ENCODE peak calls at places on chromosome 20, in six cellular contexts. M is activated CD8-positive, alpha-beta T cell treated with anti-CD3 and anti-CD28 coated beads for 36 hours; W is left lobe of liver; K is NCI-H1092 treated with DMSO at 0.1 percent for 48 hours; O is uterus; P is CD8-positive, alpha-beta T cell. J is an unnamed sample.

GRCh38 chr20:46696791-46697279 is 7.6 kb upstream of the TP53RK start:
- DNase-seq in P (no peak), M (no peak), W (no peak), K (no peak), O (no peak), J (no peak)

GRCh38 chr20:45963059-45964011 is 8.7 kb downstream of the ZNF335 start:
- DNase-seq in O (no peak), M (no peak), K (peak), P (no peak), W (no peak), J (no peak)

GRCh38 chr20:4507288-4507719 is 214.4 kb upstream of the PRND start:
- DNase-seq in W (no peak), O (no peak), P (no peak), M (no peak), K (no peak), J (no peak)

GRCh38 chr20:48157970-48158369 is 372.7 kb upstream of the SULF2 start:
- DNase-seq in W (no peak), K (no peak), M (no peak), P (no peak), O (peak), J (no peak)

GRCh38 chr20:25053207-25054132 is 4.5 kb downstream of the ACSS1 start:
- DNase-seq in P (no peak), O (peak), K (no peak), M (no peak), W (peak), J (no peak)

GRCh38 chr20:51164732-51165530 is 142.0 kb upstream of the KCNG1 start:
- DNase-seq in O (no peak), W (peak), P (no peak), M (no peak), K (no peak), J (no peak)

GRCh38 chr20:39823239-39823638 is 861.1 kb downstream of the DHX35 start:
- DNase-seq in M (no peak), P (no peak), W (no peak), K (no peak), O (no peak), J (no peak)

GRCh38 chr20:17747431-17747846 is 47.7 kb downstream of the BANF2 start:
- DNase-seq in M (no peak), K (no peak), P (no peak), W (no peak), O (peak), J (peak)

GRCh38 chr20:4607287-4607713 is 114.4 kb upstream of the PRND start:
- DNase-seq in W (no peak), M (peak), O (peak), P (peak), K (peak), J (peak)

GRCh38 chr20:25089662-25090061 is 7.7 kb upstream of the VSX1 start:
- DNase-seq in P (no peak), K (no peak), M (no peak), W (no peak), O (no peak), J (no peak)

GRCh38 chr20:24100370-24101011 is 111.9 kb upstream of the GGTLC1 start:
- DNase-seq in W (no peak), O (peak), K (peak), M (peak), P (peak), J (peak)

GRCh38 chr20:24587384-24588046 is 118.1 kb downstream of the SYNDIG1 start:
- DNase-seq in O (no peak), M (no peak), W (no peak), P (no peak), K (peak), J (no peak)